ENCODE peak calls at places on chromosomes 12 and 14, in ten cellular contexts. O is BJ; P is non-pigmented ciliary epithelial cell; K is occipital lobe; W is NCI-H2081; N is AG04450; L is activated CD8-positive, alpha-beta T cell treated with anti-CD3 and anti-CD28 coated beads for 36 hours; V is nephron progenitor cell; T is brain pericyte; R is gastrocnemius medialis. S is an unnamed sample.

GRCh38 chr12:98780261-98780660 is 135.2 kb downstream of the APAF1 start:
- DNase-seq in O (no peak), P (no peak), K (no peak), W (no peak), N (no peak), L (no peak), V (no peak), T (no peak), R (no peak), S (no peak)

GRCh38 chr12:122064034-122064777 is 14.3 kb upstream of the MLXIP start:
- DNase-seq in O (peak; percentile 73), P (no peak), K (peak; percentile 59), W (peak; percentile 66), N (no peak), L (peak; percentile 74), V (peak; percentile 81), T (peak; percentile 87), R (peak; percentile 33), S (peak; percentile 98)

GRCh38 chr12:110270125-110270962 is 10.7 kb upstream of the ATP2A2 start:
- DNase-seq in O (no peak), P (no peak), K (peak; percentile 35), W (peak; percentile 95), N (peak; percentile 42), L (no peak), V (no peak), T (no peak), R (peak; percentile 87), S (peak; percentile 91)

GRCh38 chr14:39025250-39025809 is 77.7 kb downstream of the SEC23A start:
- DNase-seq in O (no peak), P (no peak), K (no peak), W (no peak), N (no peak), L (no peak), V (no peak), T (no peak), R (no peak), S (no peak)

GRCh38 chr12:26011099-26011498 is 52.6 kb downstream of the RASSF8 start:
- DNase-seq in O (peak; percentile 81), P (no peak), K (no peak), W (no peak), N (peak; percentile 74), L (no peak), V (no peak), T (no peak), R (no peak), S (no peak)

GRCh38 chr12:26240329-26240815 is 45.0 kb downstream of the SSPN start:
- DNase-seq in O (no peak), P (no peak), K (no peak), W (no peak), N (no peak), L (no peak), V (no peak), T (no peak), R (no peak), S (no peak)

GRCh38 chr12:102990419-102990818 is 32.9 kb downstream of the ASCL1 start:
- DNase-seq in O (no peak), P (no peak), K (no peak), W (peak; percentile 22), N (no peak), L (no peak), V (no peak), T (no peak), R (no peak), S (no peak)

GRCh38 chr12:98618952-98619351 is 25.5 kb downstream of the SLC25A3 start:
- DNase-seq in O (no peak), P (no peak), K (no peak), W (no peak), N (no peak), L (no peak), V (no peak), T (no peak), R (no peak), S (no peak)

GRCh38 chr12:51814311-51815088 is 34.0 kb downstream of the FIGNL2 start:
- DNase-seq in O (no peak), P (no peak), K (no peak), W (peak; percentile 67), N (peak; percentile 26), L (peak; percentile 79), V (peak; percentile 85), T (no peak), R (no peak), S (peak; percentile 56)

GRCh38 chr12:111443086-111443485 is 37.4 kb downstream of the SH2B3 start:
- DNase-seq in O (no peak), P (no peak), K (no peak), W (no peak), N (no peak), L (no peak), V (no peak), T (no peak), R (no peak), S (no peak)

GRCh38 chr12:131833896-131834641 is 5.9 kb downstream of the MMP17 start:
- DNase-seq in O (no peak), P (no peak), K (peak; percentile 63), W (no peak), N (no peak), L (no peak), V (no peak), T (no peak), R (no peak), S (no peak)

GRCh38 chr12:107318804-107319535 is 225.6 kb upstream of the CRY1 start:
- DNase-seq in O (no peak), P (no peak), K (no peak), W (peak; percentile 60), N (no peak), L (peak; percentile 45), V (peak; percentile 52), T (no peak), R (no peak), S (no peak)

GRCh38 chr12:89706551-89707348 is 1.9 kb downstream of the ATP2B1 start:
- DNase-seq in O (no peak), P (no peak), K (peak; percentile 10), W (peak; percentile 11), N (no peak), L (peak; percentile 10), V (peak; percentile 10), T (no peak), R (no peak), S (peak; percentile 49)

GRCh38 chr14:101819251-101819990 is 57.9 kb downstream of the PPP2R5C start:
- DNase-seq in O (no peak), P (no peak), K (no peak), W (no peak), N (no peak), L (peak; percentile 86), V (no peak), T (no peak), R (no peak), S (no peak)

GRCh38 chr12:124194521-124195225 is 100.2 kb upstream of the RFLNA start:
- DNase-seq in O (no peak), P (no peak), K (no peak), W (peak; percentile 7), N (no peak), L (no peak), V (no peak), T (no peak), R (no peak), S (no peak)

GRCh38 chr12:22121224-22121623 is 75.2 kb downstream of the CMAS start:
- DNase-seq in O (no peak), P (no peak), K (no peak), W (no peak), N (no peak), L (peak; percentile 55), V (no peak), T (no peak), R (no peak), S (no peak)

GRCh38 chr14:36723551-36723950 is 61.9 kb downstream of the PAX9 start:
- DNase-seq in O (no peak), P (no peak), K (no peak), W (no peak), N (no peak), L (no peak), V (no peak), T (no peak), R (no peak), S (no peak)

GRCh38 chr14:102181187-102181586 is 41.5 kb downstream of the WDR20 start:
- DNase-seq in O (no peak), P (no peak), K (no peak), W (no peak), N (no peak), L (no peak), V (no peak), T (no peak), R (no peak), S (no peak)

GRCh38 chr14:30657606-30658163 is 35.6 kb downstream of the SCFD1 start:
- DNase-seq in O (no peak), P (no peak), K (no peak), W (no peak), N (no peak), L (no peak), V (no peak), T (no peak), R (no peak), S (no peak)

GRCh38 chr12:119202544-119202943 is 23.8 kb downstream of the HSPB8 start:
- DNase-seq in O (no peak), P (no peak), K (no peak), W (no peak), N (no peak), L (no peak), V (no peak), T (no peak), R (no peak), S (no peak)